ENCODE peak calls at places on chromosome 9, in seven cellular contexts. T is tibial nerve; S is HFFc6; V is GM12865; R is stimulated activated CD4-positive, alpha-beta T cell treated with anti-CD3 and anti-CD28 coated beads, Interleukin-1b, Interleukin-23, amount 100 ng/mL, for 24 hours; F is Karpas-422; M is IMR-90. W is an unnamed sample.

GRCh38 chr9:114218264-114219120 is 63.2 kb downstream of the COL27A1 start:
- DNase-seq in R (no peak), V (no peak), M (peak), S (peak), F (no peak), T (no peak), W (no peak)

GRCh38 chr9:93575706-93576295 is 583 bp upstream of the PHF2 start:
- DNase-seq in F (peak), S (peak), T (no peak), V (peak), R (no peak), M (peak), W (no peak)

GRCh38 chr9:33112099-33112498 is 35.6 kb upstream of the SMU1 start:
- DNase-seq in S (no peak), V (no peak), F (peak), M (no peak), T (no peak), R (no peak), W (no peak)

GRCh38 chr9:123679330-123679987 is 250.5 kb downstream of the DENND1A start:
- DNase-seq in M (peak), V (peak), R (no peak), S (no peak), F (no peak), T (no peak), W (no peak)

GRCh38 chr9:124015091-124015660 is 3.6 kb downstream of the LHX2 start:
- DNase-seq in R (no peak), M (no peak), S (no peak), T (no peak), F (no peak), V (no peak), W (no peak)

GRCh38 chr9:126428524-126429175 is 102.0 kb downstream of the MVB12B start:
- DNase-seq in S (no peak), M (no peak), F (no peak), R (no peak), T (no peak), V (no peak), W (no peak)

GRCh38 chr9:98929096-98929495 is 14.6 kb upstream of the COL15A1 start:
- DNase-seq in F (no peak), S (no peak), M (peak), V (no peak), R (no peak), T (no peak), W (no peak)

GRCh38 chr9:93576296-93577044 is at the start of gene PHF2:
- DNase-seq in S (no peak), R (no peak), V (peak), T (no peak), M (no peak), F (peak), W (no peak)

GRCh38 chr9:113796651-113797426 is 79.3 kb upstream of the ZNF618 start:
- DNase-seq in S (no peak), V (no peak), T (no peak), M (no peak), R (no peak), F (no peak), W (no peak)

GRCh38 chr9:19049872-19050636 is 827 bp downstream of the RRAGA start:
- DNase-seq in T (no peak), F (peak), V (peak), S (peak), R (no peak), M (peak), W (no peak)

GRCh38 chr9:106896695-106897094 is 33.7 kb downstream of the ZNF462 start:
- DNase-seq in R (no peak), M (no peak), T (no peak), V (no peak), F (no peak), S (no peak), W (no peak)

GRCh38 chr9:111728143-111728542 is 66.6 kb downstream of the SHOC1 start:
- DNase-seq in S (no peak), R (no peak), F (no peak), T (no peak), M (peak), V (no peak), W (no peak)

GRCh38 chr9:114034663-114035062 is 43.4 kb downstream of the AMBP start:
- DNase-seq in V (no peak), R (no peak), F (no peak), T (no peak), S (no peak), M (no peak), W (no peak)

GRCh38 chr9:81108821-81109220 is 580.5 kb downstream of the TLE1 start:
- DNase-seq in T (no peak), V (no peak), R (no peak), S (no peak), F (no peak), M (no peak), W (no peak)

GRCh38 chr9:136694163-136694864 is 7.1 kb upstream of the AGPAT2 start:
- DNase-seq in M (peak), F (peak), T (no peak), V (peak), R (no peak), S (no peak), W (no peak)

GRCh38 chr9:136626066-136626725 is 36.5 kb upstream of the EGFL7 start:
- DNase-seq in T (no peak), S (no peak), R (no peak), M (no peak), F (no peak), V (no peak), W (no peak)